ENCODE peak calls at places on chromosomes 16 and 17, in four cellular contexts. W, R, B and K are unnamed samples.
A peak's percentile ranks its signal among the peaks of the same experiment; 100 is the strongest.

GRCh38 chr16:25966172-25967097 is 274.7 kb downstream of the HS3ST4 start:
- DNase-seq in B (no peak), R (no peak), W (no peak), K (peak; percentile 30)

GRCh38 chr17:43169561-43170139 is 1.4 kb upstream of the NBR1 start:
- DNase-seq in B (peak; percentile 31), W (peak; percentile 36), R (peak; percentile 25), K (peak; percentile 2)

GRCh38 chr17:59479141-59479540 is 86.3 kb upstream of the DHX40 start:
- DNase-seq in R (no peak), B (no peak), W (no peak), K (no peak)

GRCh38 chr17:57032343-57032742 is 52.7 kb upstream of the AKAP1 start:
- DNase-seq in B (no peak), W (no peak), R (no peak), K (no peak)

GRCh38 chr17:78844301-78845005 is 3.8 kb upstream of the USP36 start:
- DNase-seq in R (peak; percentile 57), B (peak; percentile 67), W (no peak), K (peak; percentile 75)

GRCh38 chr17:65261682-65262636 is 124.8 kb downstream of the RGS9 start:
- DNase-seq in W (no peak), R (no peak), B (peak; percentile 38), K (no peak)

GRCh38 chr17:27361695-27362094 is 67.8 kb downstream of the WSB1 start:
- DNase-seq in W (no peak), R (no peak), B (no peak), K (no peak)

GRCh38 chr16:11602321-11602720 is 15.6 kb upstream of the LITAF start:
- DNase-seq in R (no peak), B (no peak), W (no peak), K (no peak)

GRCh38 chr17:64172510-64172909 is 42.6 kb upstream of the ERN1 start:
- DNase-seq in W (no peak), B (no peak), R (no peak), K (no peak)

GRCh38 chr17:39222151-39222550 is 3.6 kb downstream of the STAC2 start:
- DNase-seq in R (no peak), W (no peak), B (no peak), K (no peak)

GRCh38 chr16:3020247-3020603 is at the start of gene TNFRSF12A:
- DNase-seq in W (peak; percentile 80), B (peak; percentile 78), R (no peak), K (peak; percentile 61)

GRCh38 chr17:73279704-73280103 is 18.0 kb upstream of the CPSF4L start:
- DNase-seq in W (no peak), B (no peak), R (no peak), K (no peak)

GRCh38 chr17:44192750-44193149 is 6.0 kb downstream of the TMUB2 start:
- DNase-seq in W (no peak), B (no peak), R (no peak), K (no peak)

GRCh38 chr16:58063377-58064076 is 38.0 kb downstream of the MMP15 start:
- DNase-seq in W (no peak), B (no peak), R (no peak), K (no peak)

GRCh38 chr17:82753201-82753464 is 1.3 kb downstream of the TBCD start:
- DNase-seq in W (no peak), R (no peak), B (no peak), K (no peak)

GRCh38 chr16:49856741-49857330 is 924 bp upstream of the ZNF423 start:
- DNase-seq in W (peak; percentile 80), R (peak; percentile 61), B (peak; percentile 42), K (peak; percentile 51)

GRCh38 chr17:30831257-30831656 is 509 bp upstream of the ATAD5 start:
- DNase-seq in B (no peak), R (no peak), W (no peak), K (no peak)

GRCh38 chr17:21592774-21593173 is 99.5 kb upstream of the KCNJ18 start:
- DNase-seq in W (no peak), R (no peak), B (no peak), K (no peak)

GRCh38 chr17:69743091-69743490 is 328.6 kb downstream of the MAP2K6 start:
- DNase-seq in W (no peak), R (no peak), B (peak; percentile 25), K (no peak)

GRCh38 chr16:78877114-78877513 is 723.4 kb downstream of the MAF start:
- DNase-seq in R (no peak), B (no peak), W (no peak), K (no peak)

GRCh38 chr17:62794666-62794971 is 13.5 kb downstream of the MARCHF10 start:
- DNase-seq in R (no peak), W (no peak), B (no peak), K (peak; percentile 28)

GRCh38 chr16:49127103-49127502 is 154.5 kb downstream of the CBLN1 start:
- DNase-seq in R (no peak), B (no peak), W (peak; percentile 48), K (no peak)

GRCh38 chr16:12906271-12906670 is 4.9 kb downstream of the SHISA9 start:
- DNase-seq in W (no peak), R (no peak), B (no peak), K (no peak)

GRCh38 chr16:23607740-23608139 is 11.6 kb upstream of the NDUFAB1 start:
- DNase-seq in R (no peak), W (no peak), B (peak; percentile 13), K (no peak)

GRCh38 chr16:81723098-81723723 is 55.9 kb upstream of the PLCG2 start:
- DNase-seq in B (peak; percentile 75), R (peak; percentile 71), W (no peak), K (peak; percentile 95)

GRCh38 chr16:72371307-72372081 is 199.5 kb upstream of the PMFBP1 start:
- DNase-seq in B (peak; percentile 24), W (peak; percentile 44), R (no peak), K (no peak)

GRCh38 chr17:2034806-2035548 is 5.0 kb downstream of the DPH1 start:
- DNase-seq in W (no peak), B (peak; percentile 68), R (no peak), K (no peak)

GRCh38 chr17:9022553-9023388 is 1.5 kb downstream of the NTN1 start:
- DNase-seq in R (no peak), B (no peak), W (peak; percentile 41), K (no peak)

GRCh38 chr17:55161935-55162555 is 102.7 kb upstream of the HLF start:
- DNase-seq in W (no peak), R (no peak), B (peak; percentile 95), K (no peak)